ENCODE peak calls at places on chromosomes 16 and 17, in four cellular contexts. One of them, this sample, is unnamed.
A peak's percentile ranks its signal among the peaks of the same experiment; 100 is the strongest.

GRCh38 chr17:33778505-33779398 is 476.3 kb upstream of the CCL2 start:
- DNase-seq in H9: peak; percentile 65
- DNase-seq in H1: peak; percentile 70
- DNase-seq in IMR-90: peak; percentile 69
- DNase-seq in this sample: peak; percentile 68

GRCh38 chr16:14370736-14371234 is 259.3 kb downstream of the PARN start:
- DNase-seq in H9: no peak
- DNase-seq in H1: no peak
- DNase-seq in IMR-90: no peak
- DNase-seq in this sample: no peak

GRCh38 chr17:45734598-45734997 is 49.5 kb upstream of the CRHR1 start:
- DNase-seq in H9: peak; percentile 7
- DNase-seq in H1: no peak
- DNase-seq in IMR-90: no peak
- DNase-seq in this sample: no peak

GRCh38 chr17:76523084-76524037 is 14.1 kb downstream of the CYGB start:
- DNase-seq in H9: peak; percentile 94
- DNase-seq in H1: peak; percentile 96
- DNase-seq in IMR-90: peak; percentile 50
- DNase-seq in this sample: peak; percentile 69

GRCh38 chr16:55539488-55539887 is 27.0 kb upstream of the CAPNS2 start:
- DNase-seq in H9: no peak
- DNase-seq in H1: no peak
- DNase-seq in IMR-90: no peak
- DNase-seq in this sample: no peak

GRCh38 chr16:80231118-80231515 is 309.7 kb upstream of the DYNLRB2 start:
- DNase-seq in H9: no peak
- DNase-seq in H1: no peak
- DNase-seq in IMR-90: peak; percentile 59
- DNase-seq in this sample: no peak

GRCh38 chr16:30032083-30032819 is 1.2 kb upstream of the TLCD3B start:
- DNase-seq in H9: peak; percentile 87
- DNase-seq in H1: peak; percentile 86
- DNase-seq in IMR-90: peak; percentile 67
- DNase-seq in this sample: peak; percentile 91

GRCh38 chr17:77733576-77734296 is 224.8 kb upstream of the TNRC6C start:
- DNase-seq in H9: peak; percentile 9
- DNase-seq in H1: no peak
- DNase-seq in IMR-90: no peak
- DNase-seq in this sample: no peak

GRCh38 chr17:17204041-17204591 is 2.0 kb downstream of the PLD6 start:
- DNase-seq in H9: no peak
- DNase-seq in H1: no peak
- DNase-seq in IMR-90: no peak
- DNase-seq in this sample: no peak

GRCh38 chr16:84683691-84684591 is 15.9 kb upstream of the USP10 start:
- DNase-seq in H9: peak; percentile 75
- DNase-seq in H1: no peak
- DNase-seq in IMR-90: no peak
- DNase-seq in this sample: peak; percentile 91

GRCh38 chr17:20259668-20260067 is 207.7 kb downstream of the LGALS9B start:
- DNase-seq in H9: no peak
- DNase-seq in H1: no peak
- DNase-seq in IMR-90: no peak
- DNase-seq in this sample: no peak

GRCh38 chr17:57288034-57288752 is 31.9 kb downstream of the MSI2 start:
- DNase-seq in H9: no peak
- DNase-seq in H1: no peak
- DNase-seq in IMR-90: peak; percentile 33
- DNase-seq in this sample: no peak

GRCh38 chr17:79955961-79956735 is 79.5 kb downstream of the TBC1D16 start:
- DNase-seq in H9: peak; percentile 37
- DNase-seq in H1: no peak
- DNase-seq in IMR-90: no peak
- DNase-seq in this sample: no peak

GRCh38 chr17:55430531-55431228 is 9.0 kb upstream of the MMD start:
- DNase-seq in H9: no peak
- DNase-seq in H1: no peak
- DNase-seq in IMR-90: no peak
- DNase-seq in this sample: no peak

GRCh38 chr16:86974120-86974519 is 343.1 kb downstream of the C16orf95 start:
- DNase-seq in H9: no peak
- DNase-seq in H1: no peak
- DNase-seq in IMR-90: no peak
- DNase-seq in this sample: no peak

DNA sequence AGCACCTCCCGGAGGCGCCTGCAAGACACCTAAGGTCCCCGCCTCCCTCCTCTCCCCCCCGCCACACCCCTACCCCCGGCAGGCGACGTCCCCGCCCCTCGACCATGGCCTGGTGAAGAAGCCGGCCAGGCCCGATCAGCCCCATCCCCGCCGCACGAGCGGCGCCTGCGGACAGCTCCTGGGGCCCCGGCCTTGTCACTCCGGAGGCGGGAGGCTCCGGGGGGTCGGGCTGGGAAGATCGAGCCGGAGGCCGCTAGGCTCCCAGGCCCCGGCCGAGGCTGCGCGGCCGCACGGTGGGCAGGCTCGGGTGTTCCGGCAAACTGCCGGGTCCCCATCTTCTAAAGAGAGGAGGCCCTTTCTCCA is 386 bp upstream of the ACE start:
- DNase-seq in H9: peak; percentile 82
- DNase-seq in H1: peak; percentile 77
- DNase-seq in IMR-90: no peak
- DNase-seq in this sample: peak; percentile 64
- H3K56ac ChIP-seq in H9: no peak overlapping the region
- H3K56ac ChIP-seq in H1: no peak overlapping the region
- H3K56ac ChIP-seq in IMR-90: no peak overlapping the region
- H3K56ac ChIP-seq in this sample: peak overlapping the region; percentile 53

DNA sequence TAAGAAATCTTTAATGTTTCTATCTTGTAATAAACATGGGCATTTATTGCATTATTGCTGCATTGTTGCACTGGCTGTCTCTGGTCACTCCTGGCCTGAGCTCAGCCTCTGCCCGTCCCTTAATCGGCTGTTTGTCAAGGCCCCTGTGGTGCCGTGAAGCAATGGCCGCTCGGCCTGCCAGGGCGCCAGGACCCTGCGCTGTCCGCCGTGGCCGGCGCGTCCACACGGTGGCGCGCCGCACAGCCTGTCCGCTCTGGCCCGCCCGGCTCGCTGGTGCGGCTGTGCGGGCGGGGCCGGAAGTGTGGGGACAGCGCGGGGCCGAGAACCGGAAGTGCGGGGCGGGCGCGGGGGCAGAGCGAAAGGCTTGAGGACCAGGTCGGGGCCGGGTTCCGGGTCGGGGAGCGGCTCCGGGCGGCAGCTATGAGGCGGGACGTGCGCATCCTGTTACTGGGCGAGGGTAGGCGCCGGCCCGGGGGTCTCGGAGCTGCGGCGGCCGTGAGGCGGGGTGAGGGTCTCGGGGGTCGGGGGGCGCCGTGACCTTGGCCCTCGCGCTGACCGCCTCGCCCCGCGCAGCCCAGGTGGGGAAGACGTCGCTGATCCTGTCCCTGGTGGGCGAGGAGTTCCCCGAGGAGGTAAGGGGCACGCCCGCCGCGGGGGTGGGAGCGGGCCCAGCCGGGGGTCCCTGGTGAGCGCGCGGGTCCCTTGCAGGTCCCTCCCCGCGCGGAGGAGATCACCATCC is at the start of gene RHOT2:
- DNase-seq in H9: peak; percentile 93
- DNase-seq in H1: peak; percentile 94
- DNase-seq in IMR-90: peak; percentile 85
- DNase-seq in this sample: peak; percentile 95
- H2AK5ac ChIP-seq in H9: no peak within 1 kb of the TSS
- H2AK5ac ChIP-seq in H1: peak within 1 kb of the TSS; percentile 4
- H2AK5ac ChIP-seq in IMR-90: peak within 1 kb of the TSS; percentile 81
- H2AK5ac ChIP-seq in this sample: no peak within 1 kb of the TSS

GRCh38 chr16:1816396-1817275 is 10.0 kb downstream of the HAGH start:
- DNase-seq in H9: no peak
- DNase-seq in H1: no peak
- DNase-seq in IMR-90: no peak
- DNase-seq in this sample: no peak
- H3K56ac ChIP-seq in H9: no peak overlapping the region
- H3K56ac ChIP-seq in H1: no peak overlapping the region
- H3K56ac ChIP-seq in IMR-90: no peak overlapping the region
- H3K56ac ChIP-seq in this sample: no peak overlapping the region

DNA sequence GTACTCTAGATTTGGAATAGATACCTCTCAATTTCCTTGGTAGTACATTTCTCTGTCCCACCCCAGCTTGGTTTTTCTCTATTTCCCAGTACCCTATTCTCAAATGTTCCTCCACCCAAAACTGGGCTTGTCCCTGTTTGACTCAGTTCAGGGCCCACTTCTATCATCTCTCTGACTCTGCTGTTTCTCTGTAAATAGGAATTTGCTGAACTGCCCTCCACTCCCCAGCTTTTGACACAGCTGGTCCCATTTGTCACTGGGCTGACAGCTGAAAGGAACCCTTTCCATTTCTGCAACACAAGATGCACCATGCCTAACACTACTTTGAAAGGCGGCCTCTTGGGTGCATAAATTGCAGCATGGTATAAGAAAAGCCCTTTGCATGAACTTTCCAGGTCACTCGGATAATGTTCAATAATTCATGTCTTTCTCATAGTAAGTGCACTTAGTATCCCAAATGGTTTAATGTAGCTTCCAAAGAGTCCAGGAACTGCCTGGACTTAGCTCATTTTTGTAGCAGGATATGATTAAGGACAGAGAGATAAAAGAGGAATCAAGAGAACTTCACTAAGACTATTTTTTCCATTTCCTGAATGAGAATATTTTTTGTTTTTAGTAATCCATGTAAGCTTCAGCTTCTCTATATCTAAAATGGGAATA is 256.7 kb downstream of the CDH11 start:
- DNase-seq in H9: no peak
- DNase-seq in H1: no peak
- DNase-seq in IMR-90: peak; percentile 16
- DNase-seq in this sample: no peak
- H2AK5ac ChIP-seq in H9: no peak overlapping the region
- H2AK5ac ChIP-seq in H1: no peak overlapping the region
- H2AK5ac ChIP-seq in IMR-90: peak overlapping the region; percentile 59
- H2AK5ac ChIP-seq in this sample: no peak overlapping the region

DNA sequence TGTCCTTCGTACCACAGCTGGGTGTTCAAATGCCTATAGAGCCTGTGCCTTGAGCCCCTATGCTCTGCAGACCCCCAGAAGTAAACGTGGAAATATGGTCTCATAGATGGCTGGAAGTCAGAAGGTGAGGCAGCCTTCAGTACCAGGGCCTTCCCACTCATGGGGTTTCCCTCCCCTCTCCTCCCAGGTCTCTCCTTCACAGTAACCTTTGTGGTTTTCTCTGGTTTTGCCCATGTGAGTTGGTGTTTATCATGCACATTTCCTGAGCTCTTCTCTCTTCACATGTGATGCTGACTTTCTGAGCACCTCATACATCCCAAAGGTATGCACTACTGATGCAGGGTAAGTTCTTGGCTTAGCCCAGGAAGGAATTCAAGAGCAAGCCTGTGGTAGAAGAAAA is 35.4 kb downstream of the TMEM114 start:
- DNase-seq in H9: no peak
- DNase-seq in H1: no peak
- DNase-seq in IMR-90: no peak
- DNase-seq in this sample: no peak
- H3K56ac ChIP-seq in H9: no peak overlapping the region
- H3K56ac ChIP-seq in H1: no peak overlapping the region
- H3K56ac ChIP-seq in IMR-90: no peak overlapping the region
- H3K56ac ChIP-seq in this sample: no peak overlapping the region

GRCh38 chr16:50309527-50310307 is 43.4 kb downstream of the ADCY7 start:
- DNase-seq in H9: no peak
- DNase-seq in H1: no peak
- DNase-seq in IMR-90: no peak
- DNase-seq in this sample: no peak
- H2AK5ac ChIP-seq in H9: no peak overlapping the region
- H2AK5ac ChIP-seq in H1: peak overlapping the region; percentile 13
- H2AK5ac ChIP-seq in IMR-90: no peak overlapping the region
- H2AK5ac ChIP-seq in this sample: no peak overlapping the region

GRCh38 chr17:50196826-50197225 is 4.6 kb downstream of the COL1A1 start:
- DNase-seq in H9: no peak
- DNase-seq in H1: no peak
- DNase-seq in IMR-90: peak; percentile 84
- DNase-seq in this sample: no peak
- H3K56ac ChIP-seq in H9: no peak overlapping the region
- H3K56ac ChIP-seq in H1: no peak overlapping the region
- H3K56ac ChIP-seq in IMR-90: peak overlapping the region; percentile 92
- H3K56ac ChIP-seq in this sample: peak overlapping the region; percentile 34

GRCh38 chr17:36600936-36601302 is 464 bp upstream of the MRM1 start:
- DNase-seq in H9: no peak
- DNase-seq in H1: no peak
- DNase-seq in IMR-90: no peak
- DNase-seq in this sample: no peak
- H2AK5ac ChIP-seq in H9: no peak overlapping the region
- H2AK5ac ChIP-seq in H1: no peak overlapping the region
- H2AK5ac ChIP-seq in IMR-90: peak overlapping the region; percentile 84
- H2AK5ac ChIP-seq in this sample: peak overlapping the region; percentile 56

DNA sequence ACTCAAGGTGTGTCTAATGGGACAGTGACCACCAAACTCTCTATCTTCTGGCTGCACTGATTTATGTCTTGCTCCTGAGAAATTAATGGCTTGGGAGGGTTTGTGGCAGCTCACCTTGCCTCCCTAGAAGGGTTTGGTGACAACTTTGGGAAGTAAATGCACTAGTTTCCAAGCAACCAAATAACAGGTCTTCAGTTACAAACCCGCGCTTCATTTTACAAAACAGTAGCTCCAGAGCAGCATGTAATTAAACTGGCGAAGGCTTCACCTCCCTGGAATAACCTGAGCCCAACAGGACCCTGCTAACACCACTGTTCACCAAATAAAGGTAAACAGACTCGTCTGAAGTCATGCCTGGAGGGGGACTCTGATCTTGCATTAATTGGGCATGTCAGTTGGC is 318.2 kb downstream of the SLC39A11 start:
- DNase-seq in H9: no peak
- DNase-seq in H1: no peak
- DNase-seq in IMR-90: no peak
- DNase-seq in this sample: no peak
- H3K56ac ChIP-seq in H9: no peak overlapping the region
- H3K56ac ChIP-seq in H1: no peak overlapping the region
- H3K56ac ChIP-seq in IMR-90: no peak overlapping the region
- H3K56ac ChIP-seq in this sample: no peak overlapping the region